ENCODE peak calls at places on chromosomes 3 and 15, in six cellular contexts. B is colonic mucosa; G is SK-N-SH; C is CD4-positive, CD25-positive, alpha-beta regulatory T cell; F is psoas muscle; D is A673. H is an unnamed sample.

GRCh38 chr15:42083916-42084315 is 10.4 kb downstream of the PLA2G4D start:
- DNase-seq in B (no peak), G (no peak), C (no peak), F (no peak), D (no peak), H (no peak)

GRCh38 chr15:29132110-29132420 is 137.6 kb downstream of the NSMCE3 start:
- DNase-seq in B (no peak), G (peak; percentile 28), C (no peak), F (peak; percentile 23), D (no peak), H (no peak)

GRCh38 chr3:190040145-190040544 is 80.6 kb downstream of the P3H2 start:
- DNase-seq in B (no peak), G (no peak), C (no peak), F (no peak), D (no peak), H (no peak)

GRCh38 chr3:45795882-45796765 is at the start of gene SLC6A20:
- DNase-seq in B (peak; percentile 65), G (peak; percentile 76), C (no peak), F (no peak), D (no peak), H (no peak)

GRCh38 chr3:38588995-38589937 is 60.2 kb downstream of the SCN5A start:
- DNase-seq in B (no peak), G (no peak), C (no peak), F (peak; percentile 20), D (no peak), H (peak; percentile 2)

GRCh38 chr3:15148614-15149013 is 49.7 kb upstream of the RBSN start:
- DNase-seq in B (no peak), G (no peak), C (no peak), F (no peak), D (no peak), H (no peak)

GRCh38 chr15:89368566-89369223 is 34.1 kb upstream of the POLG start:
- DNase-seq in B (no peak), G (peak; percentile 75), C (no peak), F (no peak), D (no peak), H (no peak)

GRCh38 chr3:10194328-10195071 is 29.8 kb downstream of the IRAK2 start:
- DNase-seq in B (no peak), G (no peak), C (no peak), F (peak; percentile 68), D (no peak), H (peak; percentile 58)

GRCh38 chr3:63639821-63640220 is 12.7 kb upstream of the SNTN start:
- DNase-seq in B (no peak), G (no peak), C (no peak), F (no peak), D (no peak), H (no peak)

GRCh38 chr3:101963902-101964362 is 114.6 kb downstream of the NFKBIZ start:
- DNase-seq in B (no peak), G (no peak), C (no peak), F (no peak), D (no peak), H (no peak)

GRCh38 chr3:130915567-130916292 is 21.8 kb downstream of the ATP2C1 start:
- DNase-seq in B (no peak), G (no peak), C (no peak), F (no peak), D (no peak), H (no peak)

GRCh38 chr3:176795897-176796296 is 401.4 kb downstream of the TBL1XR1 start:
- DNase-seq in B (no peak), G (no peak), C (no peak), F (no peak), D (peak; percentile 34), H (no peak)

GRCh38 chr3:106809633-106810460 is 567.4 kb upstream of the CCDC54 start:
- DNase-seq in B (no peak), G (no peak), C (no peak), F (no peak), D (no peak), H (no peak)

GRCh38 chr3:142664311-142664710 is 59.5 kb upstream of the TRPC1 start:
- DNase-seq in B (no peak), G (no peak), C (no peak), F (no peak), D (no peak), H (no peak)

GRCh38 chr15:92079047-92079446 is 225.5 kb downstream of the SLCO3A1 start:
- DNase-seq in B (no peak), G (peak; percentile 37), C (no peak), F (no peak), D (peak; percentile 68), H (no peak)

GRCh38 chr15:34239151-34239761 is 14.4 kb downstream of the EMC4 start:
- DNase-seq in B (no peak), G (no peak), C (no peak), F (no peak), D (no peak), H (no peak)

GRCh38 chr3:177410734-177411133 is 213.5 kb upstream of the TBL1XR1 start:
- DNase-seq in B (peak; percentile 71), G (peak; percentile 20), C (no peak), F (no peak), D (no peak), H (no peak)

GRCh38 chr3:66812126-66812525 is 186.0 kb upstream of the KBTBD8 start:
- DNase-seq in B (peak; percentile 42), G (no peak), C (no peak), F (no peak), D (peak; percentile 39), H (no peak)

GRCh38 chr15:73923488-73924164 is 2.6 kb upstream of the LOXL1 start:
- DNase-seq in B (no peak), G (no peak), C (no peak), F (peak; percentile 23), D (no peak), H (no peak)

GRCh38 chr3:15983232-15983631 is 185.5 kb upstream of the ANKRD28 start:
- DNase-seq in B (no peak), G (peak; percentile 24), C (no peak), F (no peak), D (no peak), H (no peak)

GRCh38 chr3:179046497-179047353 is 24.9 kb downstream of the ZMAT3 start:
- DNase-seq in B (no peak), G (no peak), C (no peak), F (no peak), D (no peak), H (no peak)

GRCh38 chr15:59833366-59833765 is 144.2 kb upstream of the BNIP2 start:
- DNase-seq in B (no peak), G (no peak), C (no peak), F (no peak), D (no peak), H (no peak)

GRCh38 chr15:69854521-69855171 is 243.1 kb downstream of the TLE3 start:
- DNase-seq in B (no peak), G (peak; percentile 39), C (no peak), F (no peak), D (peak; percentile 28), H (no peak)

GRCh38 chr3:176953106-176954080 is 243.9 kb downstream of the TBL1XR1 start:
- DNase-seq in B (peak; percentile 82), G (no peak), C (no peak), F (peak; percentile 87), D (peak; percentile 64), H (peak; percentile 82)

GRCh38 chr15:41332788-41333527 is at the start of gene NUSAP1:
- DNase-seq in B (no peak), G (no peak), C (no peak), F (no peak), D (no peak), H (no peak)

GRCh38 chr3:60095930-60096329 is 1046.1 kb upstream of the CFAP20DC start:
- DNase-seq in B (no peak), G (no peak), C (no peak), F (no peak), D (no peak), H (no peak)

GRCh38 chr3:156433138-156433537 is 121.8 kb downstream of the SSR3 start:
- DNase-seq in B (no peak), G (no peak), C (no peak), F (no peak), D (no peak), H (no peak)

GRCh38 chr3:16203671-16204629 is 29.5 kb downstream of the GALNT15 start:
- DNase-seq in B (no peak), G (no peak), C (no peak), F (no peak), D (no peak), H (no peak)

GRCh38 chr15:81280696-81281095 is 43.2 kb downstream of the STARD5 start:
- DNase-seq in B (no peak), G (no peak), C (no peak), F (no peak), D (peak; percentile 14), H (no peak)

GRCh38 chr3:44003801-44004200 is 237.9 kb upstream of the TOPAZ1 start:
- DNase-seq in B (no peak), G (no peak), C (no peak), F (no peak), D (no peak), H (no peak)
- H3K4me1 ChIP-seq in B (no peaks in the 10 kb centered on the region), G (peaks cover 15% of the 10 kb centered on the region), C (peaks cover 3% of the 10 kb centered on the region), F (no peaks in the 10 kb centered on the region), D (no peaks in the 10 kb centered on the region), H (peaks cover 5% of the 10 kb centered on the region)

GRCh38 chr15:25797511-25798206 is 65.5 kb downstream of the ATP10A start:
- DNase-seq in B (no peak), G (peak; percentile 41), C (no peak), F (no peak), D (no peak), H (no peak)

GRCh38 chr15:25798207-25798931 is 64.8 kb downstream of the ATP10A start:
- DNase-seq in B (no peak), G (peak; percentile 88), C (no peak), F (no peak), D (no peak), H (no peak)

GRCh38 chr15:25795712-25796111 is 67.4 kb downstream of the ATP10A start:
- DNase-seq in B (peak; percentile 13), G (no peak), C (no peak), F (no peak), D (no peak), H (no peak)

GRCh38 chr15:25796395-25796794 is 66.7 kb downstream of the ATP10A start:
- DNase-seq in B (peak; percentile 10), G (no peak), C (no peak), F (no peak), D (no peak), H (no peak)

DNA sequence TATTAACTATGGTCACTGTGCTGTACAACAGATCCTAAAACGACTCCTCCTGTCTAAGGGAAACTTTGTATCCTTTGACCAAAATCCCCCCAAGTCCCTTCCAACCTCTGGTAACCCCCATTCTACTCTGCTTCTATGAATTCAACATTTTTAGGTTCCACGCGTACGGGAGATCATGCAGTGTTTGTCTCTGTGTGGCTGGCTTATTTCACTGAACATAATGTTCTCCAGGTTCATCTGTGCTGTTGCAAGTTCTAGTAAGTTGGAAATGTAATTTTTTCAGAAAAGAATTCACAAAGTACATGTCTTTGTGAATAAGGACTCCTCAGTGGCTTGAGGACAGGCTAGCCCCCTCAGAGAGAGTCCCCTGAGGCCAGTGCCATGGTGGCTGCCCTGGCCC is 66.1 kb downstream of the ATP10A start:
- DNase-seq in B (no peak), G (no peak), C (no peak), F (no peak), D (no peak), H (no peak)
- H3K4me1 ChIP-seq in B (no peaks in the 10 kb centered on the region), G (peaks cover 24% of the 10 kb centered on the region), C (no peaks in the 10 kb centered on the region), F (peaks cover 15% of the 10 kb centered on the region), D (no peaks in the 10 kb centered on the region), H (peaks cover 22% of the 10 kb centered on the region)

GRCh38 chr3:196557236-196557635 is 11.1 kb downstream of the WDR53 start:
- DNase-seq in B (no peak), G (no peak), C (no peak), F (no peak), D (no peak), H (no peak)
- H3K4me1 ChIP-seq in B (no peaks in the 10 kb centered on the region), G (no peaks in the 10 kb centered on the region), C (peaks cover 19% of the 10 kb centered on the region), F (peaks cover 10% of the 10 kb centered on the region), D (no peaks in the 10 kb centered on the region), H (no peaks in the 10 kb centered on the region)

GRCh38 chr3:42655331-42655888 is 1.9 kb downstream of the ZBTB47 start:
- DNase-seq in B (no peak), G (peak; percentile 83), C (no peak), F (peak; percentile 72), D (no peak), H (peak; percentile 41)
- H3K4me1 ChIP-seq in B (no peaks in the 10 kb centered on the region), G (peaks cover 42% of the 10 kb centered on the region), C (peaks cover 18% of the 10 kb centered on the region), F (peaks cover 59% of the 10 kb centered on the region), D (no peaks in the 10 kb centered on the region), H (peaks cover 45% of the 10 kb centered on the region)